ENCODE peak calls at places on chromosomes 1 and 21, in five cellular contexts. I is thoracic aorta, R is foreskin fibroblast, U is left ventricle myocardium inferior, P is adrenal gland. D is an unnamed sample.

GRCh38 chr1:31133368-31133767 is 67.9 kb upstream of the PUM1 start:
- DNase-seq in U (no peak), I (no peak), R (no peak), P (no peak), D (no peak)

GRCh38 chr21:34072145-34073031 is 990 bp upstream of the MRPS6 start:
- DNase-seq in R (peak; percentile 62), P (peak; percentile 91), U (no peak), I (no peak), D (no peak)

GRCh38 chr1:97353094-97353493 is 567.7 kb downstream of the DPYD start:
- DNase-seq in U (no peak), I (no peak), P (no peak), R (no peak), D (no peak)

GRCh38 chr1:160866001-160866704 is 3.5 kb upstream of the CD244 start:
- DNase-seq in U (no peak), R (no peak), I (no peak), P (no peak), D (no peak)

GRCh38 chr21:45289134-45289533 is 1.4 kb upstream of the POFUT2 start:
- DNase-seq in U (no peak), I (no peak), R (no peak), P (no peak), D (no peak)

GRCh38 chr1:51304360-51304759 is 26.0 kb downstream of the TTC39A start:
- DNase-seq in P (no peak), R (no peak), U (no peak), I (no peak), D (no peak)

GRCh38 chr1:232335261-232335660 is 294.7 kb downstream of the SIPA1L2 start:
- DNase-seq in I (no peak), P (no peak), U (no peak), R (no peak), D (no peak)

GRCh38 chr1:201708085-201708512 is 120.9 kb upstream of the IPO9 start:
- DNase-seq in P (no peak), R (peak; percentile 81), I (no peak), U (no peak), D (no peak)

GRCh38 chr1:42003433-42003832 is 84.7 kb upstream of the HIVEP3 start:
- DNase-seq in U (no peak), I (no peak), P (peak; percentile 13), R (no peak), D (no peak)

GRCh38 chr1:246373828-246374569 is 133.1 kb downstream of the SMYD3 start:
- DNase-seq in R (no peak), P (no peak), U (no peak), I (no peak), D (no peak)

GRCh38 chr1:68313736-68314594 is 81.6 kb upstream of the WLS start:
- DNase-seq in P (no peak), I (no peak), R (peak; percentile 58), U (no peak), D (no peak)

GRCh38 chr21:22900511-22900910 is 1902.3 kb downstream of the NCAM2 start:
- DNase-seq in R (no peak), P (no peak), I (no peak), U (no peak), D (no peak)

GRCh38 chr1:54199151-54199764 is 572 bp downstream of the CYB5RL start:
- DNase-seq in I (no peak), P (peak; percentile 46), R (peak; percentile 56), U (no peak), D (peak; percentile 13)

GRCh38 chr1:199403421-199404116 is 623.9 kb upstream of the NR5A2 start:
- DNase-seq in P (no peak), I (no peak), R (peak; percentile 77), U (no peak), D (no peak)

GRCh38 chr1:50208296-50208695 is 99.6 kb downstream of the ELAVL4 start:
- DNase-seq in U (no peak), R (no peak), I (no peak), P (no peak), D (no peak)

GRCh38 chr1:62373221-62373620 is 54.0 kb upstream of the KANK4 start:
- DNase-seq in U (no peak), P (no peak), I (no peak), R (no peak), D (no peak)

GRCh38 chr1:59397459-59397858 is 100.6 kb downstream of the FGGY start:
- DNase-seq in U (no peak), I (no peak), R (no peak), P (no peak), D (no peak)

GRCh38 chr1:177219458-177220390 is 49.0 kb downstream of the BRINP2 start:
- DNase-seq in P (peak; percentile 35), R (no peak), U (no peak), I (no peak), D (no peak)

GRCh38 chr1:38558476-38559179 is 300.9 kb downstream of the RRAGC start:
- DNase-seq in R (no peak), I (no peak), U (no peak), P (no peak), D (peak; percentile 63)

GRCh38 chr1:173714441-173714758 is 381 bp upstream of the KLHL20 start:
- DNase-seq in R (no peak), I (no peak), P (no peak), U (no peak), D (no peak)

GRCh38 chr1:179867493-179868330 is 9.9 kb downstream of the TOR1AIP2 start:
- DNase-seq in U (peak; percentile 25), R (peak; percentile 67), I (no peak), P (peak; percentile 60), D (peak; percentile 56)

GRCh38 chr1:108556501-108556900 is 3.4 kb upstream of the EEIG2 start:
- DNase-seq in I (no peak), U (no peak), P (peak; percentile 28), R (no peak), D (peak; percentile 15)

GRCh38 chr1:53182111-53182593 is 14.5 kb upstream of the CPT2 start:
- DNase-seq in U (peak; percentile 79), P (peak; percentile 87), R (peak; percentile 78), I (peak; percentile 51), D (peak; percentile 88)

GRCh38 chr1:4178501-4178900 is 278.4 kb upstream of the C1orf174 start:
- DNase-seq in I (no peak), U (no peak), R (no peak), P (no peak), D (no peak)

GRCh38 chr1:23530089-23530749 is 814 bp downstream of the E2F2 start:
- DNase-seq in R (no peak), U (no peak), I (no peak), P (peak; percentile 8), D (peak; percentile 62)

GRCh38 chr21:37565530-37566223 is 199.1 kb downstream of the DYRK1A start:
- DNase-seq in I (no peak), U (no peak), R (peak; percentile 73), P (peak; percentile 22), D (no peak)
- H3K4me3 ChIP-seq in I (peak overlapping the region; percentile 73), U (peak overlapping the region; percentile 80), R (peak overlapping the region; percentile 44), P (no peak overlapping the region), D (no peak overlapping the region)

GRCh38 chr1:47767741-47768100 is 229.5 kb downstream of the TRABD2B start:
- DNase-seq in U (peak; percentile 72), I (no peak), R (no peak), P (no peak), D (no peak)

GRCh38 chr1:47766832-47767740 is 230.1 kb downstream of the TRABD2B start:
- DNase-seq in R (no peak), U (no peak), P (peak; percentile 18), I (no peak), D (no peak)

GRCh38 chr1:47764461-47765046 is 232.6 kb downstream of the TRABD2B start:
- DNase-seq in R (no peak), U (no peak), I (no peak), P (no peak), D (no peak)

GRCh38 chr1:47765236-47765635 is 231.9 kb downstream of the TRABD2B start:
- DNase-seq in R (no peak), U (peak; percentile 58), P (no peak), I (no peak), D (no peak)

DNA sequence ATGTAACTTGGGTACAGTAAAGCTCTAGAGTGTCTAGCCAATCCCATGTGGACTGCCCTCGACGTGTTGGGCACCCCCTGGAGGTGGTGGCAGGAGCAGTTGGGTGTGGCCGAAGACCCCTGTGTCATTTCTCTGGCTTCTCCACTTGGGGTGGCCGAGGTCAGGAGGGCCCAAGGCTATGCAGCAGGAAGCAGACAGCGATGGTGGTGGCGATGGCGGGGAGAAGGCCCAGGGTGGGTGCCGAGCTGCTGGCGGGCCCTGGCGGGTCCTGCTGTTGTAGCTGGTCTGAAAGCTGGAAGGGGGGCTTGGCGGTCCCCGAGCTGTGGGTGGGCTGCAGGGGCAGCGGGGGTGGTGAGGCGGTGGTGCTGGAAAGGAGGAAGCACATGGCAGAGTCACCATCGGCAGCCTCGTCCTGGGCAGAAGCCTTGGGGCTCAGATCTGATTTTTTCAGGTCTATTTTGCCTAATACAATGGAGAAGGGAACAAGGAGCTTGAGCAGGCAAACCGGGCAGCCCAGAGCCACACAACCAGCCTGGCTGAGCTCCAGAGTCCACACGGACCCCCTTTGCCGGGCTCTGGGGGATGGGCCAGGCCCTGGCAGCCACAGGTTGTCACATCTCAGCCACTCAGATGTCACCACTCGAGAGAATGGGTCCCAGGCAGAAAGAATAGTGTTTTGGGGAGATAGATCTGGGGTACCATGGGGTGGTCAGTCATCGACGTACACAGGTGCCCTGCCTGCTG is 231.3 kb downstream of the TRABD2B start:
- DNase-seq in P (no peak), U (no peak), R (no peak), I (no peak), D (no peak)
- TF ChIP-seq CTCF in P (no peak), U (no peak), R (no peak), I (no peak), D (no peak)

DNA sequence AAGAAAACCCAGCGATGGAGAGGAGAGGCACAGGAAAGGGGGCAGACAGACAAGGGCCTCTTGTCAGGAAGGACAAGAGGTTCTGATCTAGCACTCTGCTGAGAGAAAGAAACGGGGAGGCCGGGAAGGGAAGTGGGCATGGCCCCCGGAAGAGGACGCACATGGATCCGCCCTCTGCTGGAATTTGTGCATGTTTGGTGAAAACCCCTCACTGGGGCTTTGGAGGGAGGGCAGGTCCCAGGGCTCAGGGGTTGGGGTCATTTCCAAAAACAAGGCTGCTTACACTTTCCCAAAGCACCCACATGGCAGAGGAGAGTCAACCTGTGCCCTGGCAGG is 32.4 kb upstream of the ECE1 start:
- DNase-seq in P (no peak), U (no peak), I (no peak), R (no peak), D (no peak)
- H3K4me3 ChIP-seq in P (no peak overlapping the region), U (no peak overlapping the region), I (no peak overlapping the region), R (no peak overlapping the region), D (no peak overlapping the region)

DNA sequence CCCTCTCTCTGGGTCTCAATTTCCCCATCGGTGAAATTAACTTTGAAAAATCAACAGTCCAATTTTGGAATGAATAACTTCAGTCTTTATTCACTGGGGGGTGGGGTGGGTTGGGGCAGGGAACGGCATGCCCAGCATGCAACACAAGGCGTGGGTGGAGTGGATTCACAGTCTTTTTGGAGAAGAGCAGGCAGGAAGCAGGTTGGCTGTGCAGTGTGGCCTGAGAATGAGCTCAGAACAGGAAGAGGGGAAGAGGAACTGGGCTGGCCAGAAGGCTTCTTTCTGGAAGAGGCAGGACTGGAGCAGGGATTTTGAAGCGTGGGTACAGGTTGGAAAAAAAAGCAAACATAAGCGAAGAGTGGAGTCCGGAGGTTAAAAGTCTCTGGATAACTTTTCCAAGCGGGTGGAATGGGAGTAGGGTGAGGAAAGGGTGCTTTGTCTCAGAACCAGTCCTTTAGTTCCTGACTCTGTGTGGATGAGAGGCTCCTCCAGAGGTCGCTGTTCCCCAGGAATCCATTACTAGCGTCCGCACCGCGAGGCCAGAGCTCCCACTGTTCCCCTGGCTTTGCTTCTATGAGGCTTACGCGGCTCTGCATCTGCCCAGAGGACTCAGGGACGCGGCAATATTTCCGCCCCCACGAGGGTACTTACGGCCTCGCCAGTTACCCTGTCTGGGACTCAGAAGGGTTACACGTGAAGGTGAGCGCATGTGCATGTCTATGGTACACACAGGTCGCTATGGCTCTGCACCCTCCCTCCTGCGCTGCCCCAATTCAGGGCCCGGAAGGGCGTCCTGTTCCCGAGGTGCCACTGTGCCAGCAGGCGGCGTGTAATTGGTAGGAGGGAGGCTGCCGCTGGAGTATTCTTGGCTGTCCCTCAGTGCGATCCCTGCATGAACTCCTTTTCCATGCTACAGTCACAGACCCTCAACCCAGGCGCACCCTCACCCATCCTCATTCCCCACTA is 5.5 kb upstream of the FOXD2 start:
- DNase-seq in R (peak; percentile 87), U (peak; percentile 71), P (peak; percentile 87), I (peak; percentile 31), D (peak; percentile 40)
- TF ChIP-seq CTCF in R (peak; percentile 72), U (peak; percentile 78), P (peak; percentile 78), I (peak; percentile 74), D (peak; percentile 58)